ENCODE peak calls at places on chromosomes 5 and 9, in eight cellular contexts. Y is cardiac fibroblast; D is heart left ventricle; N is prostate gland; X is SJSA1; M is mesenchymal stem cell; W is CD4-positive, CD25-positive, alpha-beta regulatory T cell; T is AG04450. H is an unnamed sample.

GRCh38 chr5:101424530-101425175 is 521.6 kb upstream of the ST8SIA4 start:
- DNase-seq in Y (peak), X (peak), W (no peak), D (no peak), M (peak), T (peak), N (no peak), H (no peak)

GRCh38 chr9:133768371-133768858 is 30.3 kb upstream of the SARDH start:
- DNase-seq in T (no peak), Y (no peak), M (no peak), W (no peak), D (no peak), X (no peak), N (no peak), H (no peak)

GRCh38 chr9:123763910-123764588 is 165.9 kb downstream of the DENND1A start:
- DNase-seq in M (peak), W (no peak), D (no peak), T (no peak), Y (peak), N (no peak), X (no peak), H (no peak)

GRCh38 chr9:546797-547223 is 294.7 kb upstream of the DMRT1 start:
- DNase-seq in M (no peak), D (no peak), N (peak), W (no peak), Y (no peak), T (no peak), X (no peak), H (no peak)

GRCh38 chr9:91162311-91162710 is 199.4 kb downstream of the AUH start:
- DNase-seq in N (no peak), T (no peak), M (peak), Y (peak), W (no peak), D (no peak), X (peak), H (no peak)

GRCh38 chr9:78383130-78383529 is 86.2 kb downstream of the PSAT1 start:
- DNase-seq in M (no peak), W (no peak), Y (peak), N (no peak), X (no peak), D (no peak), T (no peak), H (no peak)

GRCh38 chr5:90488791-90489190 is 14.1 kb downstream of the POLR3G start:
- DNase-seq in W (no peak), N (no peak), D (no peak), X (no peak), T (no peak), M (no peak), Y (peak), H (no peak)

GRCh38 chr5:142618125-142618524 is 67.8 kb downstream of the FGF1 start:
- DNase-seq in X (no peak), D (peak), W (no peak), M (peak), Y (peak), N (no peak), T (peak), H (peak)

GRCh38 chr9:13718086-13718485 is 438.6 kb upstream of the MPDZ start:
- DNase-seq in W (no peak), N (no peak), D (no peak), M (no peak), X (peak), T (no peak), Y (peak), H (peak)

GRCh38 chr9:129336130-129336528 is 158.1 kb upstream of the IER5L start:
- DNase-seq in X (peak), M (no peak), W (no peak), D (no peak), Y (peak), T (no peak), N (no peak), H (no peak)
- H3K4me3 ChIP-seq in X (no peak), M (peak), W (no peak), D (no peak), Y (no peak), T (no peak), N (peak), H (no peak)

GRCh38 chr9:137294091-137294683 is 7.9 kb downstream of the NRARP start:
- DNase-seq in N (no peak), W (no peak), Y (peak), M (peak), T (no peak), X (peak), D (no peak), H (peak)
- H3K4me3 ChIP-seq in N (no peak), W (no peak), Y (no peak), M (no peak), T (no peak), X (no peak), D (no peak), H (no peak)

GRCh38 chr9:5592231-5592630 is 36.7 kb upstream of the RIC1 start:
- DNase-seq in D (no peak), N (no peak), Y (no peak), W (no peak), X (no peak), T (no peak), M (no peak), H (no peak)

GRCh38 chr9:5592904-5593303 is 36.0 kb upstream of the RIC1 start:
- DNase-seq in Y (no peak), X (no peak), D (no peak), N (no peak), W (no peak), T (no peak), M (no peak), H (no peak)

GRCh38 chr9:5596173-5596572 is 32.7 kb upstream of the RIC1 start:
- DNase-seq in N (no peak), T (no peak), W (no peak), D (no peak), Y (no peak), M (no peak), X (no peak), H (no peak)

DNA sequence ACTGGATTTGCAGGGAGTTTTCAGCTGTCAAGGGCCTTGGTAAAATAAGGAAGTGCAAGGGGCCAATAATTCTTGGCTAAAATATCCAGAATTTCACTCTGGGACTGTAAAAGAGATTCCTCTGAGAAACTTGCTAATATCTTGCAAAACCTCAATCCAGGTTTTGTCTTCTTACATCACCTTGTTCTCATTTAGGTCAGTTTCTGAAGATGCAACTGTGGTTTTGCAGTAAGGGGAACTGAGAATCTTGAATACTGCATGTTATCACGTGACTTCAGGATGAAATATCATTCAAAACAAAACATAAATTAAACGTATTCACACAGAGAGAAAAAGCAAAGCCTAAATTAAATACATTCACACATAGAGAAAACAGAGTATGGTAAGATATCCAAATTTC is 35.0 kb upstream of the RIC1 start:
- DNase-seq in M (no peak), D (no peak), Y (no peak), N (no peak), X (no peak), T (no peak), W (no peak), H (no peak)
- H3K4me3 ChIP-seq in M (no peak), D (no peak), Y (no peak), N (no peak), X (no peak), T (no peak), W (no peak), H (no peak)

DNA sequence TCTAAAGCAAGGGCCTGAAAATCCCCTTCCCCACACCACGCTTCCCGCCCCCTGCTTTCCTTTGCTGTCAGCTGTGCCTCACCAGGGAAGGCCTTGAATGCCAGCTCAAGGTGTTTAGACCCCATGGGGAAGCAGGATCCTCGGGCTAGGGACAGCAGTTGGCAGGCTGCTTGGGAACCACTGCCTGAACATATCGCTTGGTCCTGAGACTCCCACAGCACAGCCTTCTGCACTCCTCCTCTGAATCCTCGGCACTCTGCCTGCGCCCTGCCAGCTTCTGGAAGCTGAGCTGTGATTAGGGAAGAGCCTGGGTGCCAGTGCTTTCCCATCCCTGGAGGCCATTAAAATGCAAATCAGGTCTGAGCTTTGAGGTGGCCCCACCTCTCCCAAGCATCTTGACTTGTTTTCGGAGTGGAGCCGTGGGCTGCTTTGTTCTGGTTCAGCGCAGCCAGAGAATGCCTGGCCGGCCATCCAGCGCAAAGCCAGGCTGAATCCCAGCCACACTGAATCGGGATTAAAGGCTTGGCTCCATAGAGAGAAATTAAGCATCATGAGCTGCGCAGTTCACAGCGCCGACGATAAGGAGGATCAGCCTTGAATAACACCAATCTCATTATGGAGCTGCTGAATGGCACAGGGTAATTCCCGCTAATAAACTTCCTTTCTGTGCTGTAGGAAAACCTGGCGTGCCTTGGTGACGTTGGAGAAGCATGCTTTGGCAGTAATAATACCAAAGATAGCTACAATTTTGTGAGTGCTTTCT is 40.0 kb downstream of the AMBP start:
- DNase-seq in W (no peak), T (no peak), N (peak), Y (no peak), D (peak), X (no peak), M (no peak), H (no peak)
- H3K4me3 ChIP-seq in W (no peak), T (no peak), N (no peak), Y (no peak), D (no peak), X (no peak), M (no peak), H (no peak)

DNA sequence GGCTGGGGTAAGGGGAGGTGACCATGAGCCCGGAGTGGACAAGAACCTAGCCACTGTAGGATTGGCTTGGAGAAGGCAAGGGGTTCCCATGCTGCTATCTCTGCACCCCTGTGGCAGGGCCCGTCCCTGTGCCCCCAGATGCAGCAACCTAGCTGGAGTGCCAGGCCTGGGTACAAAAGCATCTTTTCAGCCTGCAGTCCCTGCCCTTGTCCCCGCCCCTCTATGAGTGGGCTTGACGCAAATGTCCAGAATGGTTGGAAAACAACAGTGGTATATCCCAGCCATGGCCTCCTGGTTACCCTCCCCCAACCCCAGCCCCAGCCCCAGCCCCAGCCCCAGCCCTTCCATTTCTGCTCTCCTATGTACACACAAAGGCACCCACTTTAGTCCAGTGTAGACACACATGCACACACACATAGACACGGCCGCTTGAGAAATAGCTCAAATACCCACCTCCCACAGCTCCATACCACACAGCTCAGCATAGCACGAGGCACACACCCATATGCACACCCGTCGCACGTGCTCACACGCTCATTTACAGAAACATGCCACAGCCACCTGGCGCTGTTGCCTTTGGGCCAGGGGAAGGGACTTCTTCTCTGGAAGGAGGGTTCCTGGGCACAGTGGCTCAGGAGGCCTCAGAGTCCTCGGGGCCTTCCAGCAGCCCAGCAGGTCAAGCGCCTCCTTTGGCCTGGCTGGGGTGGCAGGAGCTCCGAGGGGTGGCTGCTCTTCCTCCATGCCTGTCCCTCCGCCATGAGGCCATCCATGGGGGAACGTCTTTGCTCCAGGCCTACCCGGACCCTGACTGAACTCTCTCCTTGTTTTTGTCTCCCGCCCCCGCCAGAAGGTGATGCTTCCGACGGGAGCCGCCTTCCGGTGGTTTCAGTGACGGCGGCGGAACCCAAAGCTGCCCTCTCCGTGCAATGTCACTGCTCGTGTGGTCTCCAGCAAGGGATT is 34.1 kb downstream of the CXXC5 start:
- DNase-seq in M (no peak), N (no peak), D (no peak), T (no peak), X (no peak), W (no peak), Y (no peak), H (no peak)
- H3K4me3 ChIP-seq in M (no peak), N (no peak), D (no peak), T (no peak), X (no peak), W (no peak), Y (no peak), H (no peak)

GRCh38 chr9:86795047-86795437 is 152.3 kb downstream of the GAS1 start:
- DNase-seq in N (no peak), D (no peak), M (no peak), T (no peak), X (no peak), W (no peak), Y (no peak), H (no peak)
- H3K4me3 ChIP-seq in N (no peak), D (no peak), M (peak), T (no peak), X (no peak), W (no peak), Y (no peak), H (no peak)

H was measured in Jurkat, Clone E6-1.